ENCODE peak calls at places on chromosomes 2 and 18, in six cellular contexts. One of them, this sample, is unnamed.

GRCh38 chr2:222052934-222053367 is 245.8 kb downstream of the PAX3 start:
- DNase-seq in Panc1: no peak
- DNase-seq in IMR-90: no peak
- DNase-seq in neuronal stem cell: peak
- DNase-seq in dorsolateral prefrontal cortex: no peak
- DNase-seq in uterus: no peak
- DNase-seq in this sample: no peak

GRCh38 chr18:3119401-3120323 is 100.1 kb downstream of the MYOM1 start:
- DNase-seq in uterus: no peak
- DNase-seq in IMR-90: no peak
- DNase-seq in neuronal stem cell: no peak
- DNase-seq in Panc1: peak
- DNase-seq in dorsolateral prefrontal cortex: no peak
- DNase-seq in this sample: no peak

GRCh38 chr2:203534486-203535077 is 519 bp downstream of the RAPH1 start:
- DNase-seq in neuronal stem cell: no peak
- DNase-seq in Panc1: no peak
- DNase-seq in uterus: no peak
- DNase-seq in dorsolateral prefrontal cortex: no peak
- DNase-seq in IMR-90: no peak
- DNase-seq in this sample: no peak

GRCh38 chr2:9771481-9772017 is 71.7 kb upstream of the TAF1B start:
- DNase-seq in uterus: no peak
- DNase-seq in dorsolateral prefrontal cortex: peak
- DNase-seq in neuronal stem cell: no peak
- DNase-seq in IMR-90: peak
- DNase-seq in Panc1: no peak
- DNase-seq in this sample: no peak

GRCh38 chr2:56318147-56318546 is 134.4 kb downstream of the CCDC85A start:
- DNase-seq in dorsolateral prefrontal cortex: no peak
- DNase-seq in uterus: no peak
- DNase-seq in neuronal stem cell: no peak
- DNase-seq in Panc1: no peak
- DNase-seq in IMR-90: no peak
- DNase-seq in this sample: no peak

GRCh38 chr2:241935314-241935713 is 65.8 kb downstream of the RTP5 start:
- DNase-seq in uterus: no peak
- DNase-seq in neuronal stem cell: no peak
- DNase-seq in dorsolateral prefrontal cortex: no peak
- DNase-seq in IMR-90: peak
- DNase-seq in Panc1: no peak
- DNase-seq in this sample: no peak

GRCh38 chr2:177763532-177764265 is 308.9 kb downstream of the PDE11A start:
- DNase-seq in IMR-90: peak
- DNase-seq in Panc1: peak
- DNase-seq in dorsolateral prefrontal cortex: peak
- DNase-seq in neuronal stem cell: peak
- DNase-seq in uterus: peak
- DNase-seq in this sample: peak

GRCh38 chr18:57806891-57807280 is 3.8 kb upstream of the ATP8B1 start:
- DNase-seq in dorsolateral prefrontal cortex: no peak
- DNase-seq in neuronal stem cell: no peak
- DNase-seq in uterus: no peak
- DNase-seq in IMR-90: peak
- DNase-seq in Panc1: no peak
- DNase-seq in this sample: no peak

GRCh38 chr18:30403278-30403677 is 639.3 kb downstream of the DSC3 start:
- DNase-seq in uterus: no peak
- DNase-seq in Panc1: no peak
- DNase-seq in IMR-90: no peak
- DNase-seq in neuronal stem cell: no peak
- DNase-seq in dorsolateral prefrontal cortex: no peak
- DNase-seq in this sample: no peak

GRCh38 chr2:236673126-236673822 is 103.6 kb downstream of the ACKR3 start:
- DNase-seq in Panc1: no peak
- DNase-seq in dorsolateral prefrontal cortex: no peak
- DNase-seq in IMR-90: no peak
- DNase-seq in uterus: no peak
- DNase-seq in neuronal stem cell: no peak
- DNase-seq in this sample: no peak

GRCh38 chr2:229348135-229348534 is 77.0 kb upstream of the PID1 start:
- DNase-seq in dorsolateral prefrontal cortex: no peak
- DNase-seq in uterus: no peak
- DNase-seq in IMR-90: no peak
- DNase-seq in neuronal stem cell: no peak
- DNase-seq in Panc1: no peak
- DNase-seq in this sample: no peak

GRCh38 chr18:76382265-76382664 is 112.8 kb downstream of the ZNF516 start:
- DNase-seq in neuronal stem cell: no peak
- DNase-seq in IMR-90: peak
- DNase-seq in Panc1: no peak
- DNase-seq in dorsolateral prefrontal cortex: no peak
- DNase-seq in uterus: peak
- DNase-seq in this sample: no peak

GRCh38 chr2:239040152-239040761 is 192.4 kb downstream of the TWIST2 start:
- DNase-seq in Panc1: no peak
- DNase-seq in dorsolateral prefrontal cortex: peak
- DNase-seq in neuronal stem cell: no peak
- DNase-seq in uterus: no peak
- DNase-seq in IMR-90: no peak
- DNase-seq in this sample: no peak

GRCh38 chr2:168816369-168816768 is 13.9 kb downstream of the NOSTRIN start:
- DNase-seq in dorsolateral prefrontal cortex: no peak
- DNase-seq in neuronal stem cell: no peak
- DNase-seq in Panc1: no peak
- DNase-seq in IMR-90: peak
- DNase-seq in uterus: no peak
- DNase-seq in this sample: no peak

GRCh38 chr2:205613970-205614559 is 68.2 kb upstream of the NRP2 start:
- DNase-seq in dorsolateral prefrontal cortex: no peak
- DNase-seq in IMR-90: no peak
- DNase-seq in Panc1: no peak
- DNase-seq in uterus: no peak
- DNase-seq in neuronal stem cell: no peak
- DNase-seq in this sample: no peak

GRCh38 chr2:71850306-71850801 is 297.3 kb downstream of the CYP26B1 start:
- DNase-seq in Panc1: no peak
- DNase-seq in uterus: no peak
- DNase-seq in dorsolateral prefrontal cortex: no peak
- DNase-seq in neuronal stem cell: no peak
- DNase-seq in IMR-90: no peak
- DNase-seq in this sample: no peak

GRCh38 chr2:174820361-174820760 is 56.1 kb upstream of the CHRNA1 start:
- DNase-seq in uterus: no peak
- DNase-seq in neuronal stem cell: no peak
- DNase-seq in IMR-90: no peak
- DNase-seq in dorsolateral prefrontal cortex: no peak
- DNase-seq in Panc1: no peak
- DNase-seq in this sample: no peak

GRCh38 chr2:70641263-70641784 is 87.7 kb upstream of the TGFA start:
- DNase-seq in uterus: no peak
- DNase-seq in dorsolateral prefrontal cortex: no peak
- DNase-seq in IMR-90: peak
- DNase-seq in neuronal stem cell: no peak
- DNase-seq in Panc1: no peak
- DNase-seq in this sample: no peak

GRCh38 chr18:63100626-63100900 is 219.0 kb downstream of the BCL2 start:
- DNase-seq in Panc1: no peak
- DNase-seq in uterus: no peak
- DNase-seq in dorsolateral prefrontal cortex: no peak
- DNase-seq in IMR-90: no peak
- DNase-seq in neuronal stem cell: no peak
- DNase-seq in this sample: no peak

GRCh38 chr2:117980783-117981676 is 32.8 kb downstream of the CCDC93 start:
- DNase-seq in Panc1: no peak
- DNase-seq in dorsolateral prefrontal cortex: no peak
- DNase-seq in neuronal stem cell: no peak
- DNase-seq in IMR-90: peak
- DNase-seq in uterus: no peak
- DNase-seq in this sample: no peak

GRCh38 chr2:240200230-240201051 is 60.0 kb upstream of the OTOS start:
- DNase-seq in dorsolateral prefrontal cortex: no peak
- DNase-seq in uterus: no peak
- DNase-seq in Panc1: no peak
- DNase-seq in neuronal stem cell: no peak
- DNase-seq in IMR-90: peak
- DNase-seq in this sample: no peak

GRCh38 chr2:199471443-199472057 is 13.8 kb upstream of the SATB2 start:
- DNase-seq in IMR-90: peak
- DNase-seq in neuronal stem cell: peak
- DNase-seq in Panc1: no peak
- DNase-seq in uterus: peak
- DNase-seq in dorsolateral prefrontal cortex: peak
- DNase-seq in this sample: no peak

GRCh38 chr2:199480966-199481365 is 23.2 kb upstream of the SATB2 start:
- DNase-seq in dorsolateral prefrontal cortex: no peak
- DNase-seq in IMR-90: no peak
- DNase-seq in Panc1: no peak
- DNase-seq in neuronal stem cell: no peak
- DNase-seq in uterus: no peak
- DNase-seq in this sample: no peak

DNA sequence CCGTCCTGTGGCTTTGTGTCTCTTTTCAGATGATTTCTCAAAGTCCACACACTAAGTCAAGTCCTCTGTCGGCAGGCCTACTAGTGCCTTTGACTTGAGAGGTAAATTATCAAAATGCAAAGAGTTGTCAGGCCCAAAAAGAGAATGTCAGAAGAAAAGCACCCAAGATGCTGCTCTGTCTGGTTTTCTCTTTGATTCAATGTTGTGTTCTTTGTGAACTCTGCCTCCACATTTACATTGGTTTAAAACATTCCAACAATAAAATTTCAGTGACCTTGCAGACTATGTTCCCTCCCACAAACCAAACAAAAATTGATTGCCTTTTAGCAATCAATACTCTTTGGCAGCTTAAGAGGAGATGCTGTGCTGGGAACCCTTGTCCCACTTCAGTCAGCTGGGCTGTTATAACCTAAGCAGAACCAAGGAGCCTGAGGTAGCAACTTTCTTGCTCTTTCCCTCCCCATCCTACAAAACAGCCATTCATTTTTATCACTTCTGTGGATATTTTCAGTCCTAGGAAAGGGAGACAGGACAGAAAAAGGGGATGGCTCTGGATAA is 19.6 kb upstream of the SATB2 start:
- DNase-seq in Panc1: no peak
- DNase-seq in uterus: no peak
- DNase-seq in neuronal stem cell: no peak
- DNase-seq in dorsolateral prefrontal cortex: no peak
- DNase-seq in IMR-90: no peak
- DNase-seq in this sample: no peak
- H3K27ac ChIP-seq in Panc1: no peak
- H3K27ac ChIP-seq in uterus: no peak
- H3K27ac ChIP-seq in neuronal stem cell: no peak
- H3K27ac ChIP-seq in dorsolateral prefrontal cortex: no peak
- H3K27ac ChIP-seq in IMR-90: no peak
- H3K27ac ChIP-seq in this sample: no peak

GRCh38 chr2:179104736-179105135 is 54.8 kb upstream of the CCDC141 start:
- DNase-seq in neuronal stem cell: no peak
- DNase-seq in dorsolateral prefrontal cortex: no peak
- DNase-seq in uterus: no peak
- DNase-seq in IMR-90: peak
- DNase-seq in Panc1: peak
- DNase-seq in this sample: no peak

GRCh38 chr2:179107737-179108136 is 57.8 kb upstream of the CCDC141 start:
- DNase-seq in Panc1: no peak
- DNase-seq in IMR-90: peak
- DNase-seq in dorsolateral prefrontal cortex: no peak
- DNase-seq in neuronal stem cell: no peak
- DNase-seq in uterus: no peak
- DNase-seq in this sample: no peak

GRCh38 chr2:179107179-179107541 is 57.2 kb upstream of the CCDC141 start:
- DNase-seq in dorsolateral prefrontal cortex: no peak
- DNase-seq in neuronal stem cell: no peak
- DNase-seq in uterus: no peak
- DNase-seq in IMR-90: no peak
- DNase-seq in Panc1: no peak
- DNase-seq in this sample: no peak

GRCh38 chr2:179106342-179107178 is 56.6 kb upstream of the CCDC141 start:
- DNase-seq in dorsolateral prefrontal cortex: peak
- DNase-seq in uterus: no peak
- DNase-seq in IMR-90: peak
- DNase-seq in Panc1: peak
- DNase-seq in neuronal stem cell: no peak
- DNase-seq in this sample: no peak
- H3K27ac ChIP-seq in dorsolateral prefrontal cortex: no peak
- H3K27ac ChIP-seq in uterus: peak
- H3K27ac ChIP-seq in IMR-90: no peak
- H3K27ac ChIP-seq in Panc1: no peak
- H3K27ac ChIP-seq in neuronal stem cell: no peak
- H3K27ac ChIP-seq in this sample: peak

GRCh38 chr18:22169011-22169888 is at the start of gene GATA6:
- DNase-seq in uterus: peak
- DNase-seq in neuronal stem cell: peak
- DNase-seq in dorsolateral prefrontal cortex: no peak
- DNase-seq in IMR-90: peak
- DNase-seq in Panc1: peak
- DNase-seq in this sample: no peak

GRCh38 chr18:22169889-22170420 is 566 bp downstream of the GATA6 start:
- DNase-seq in dorsolateral prefrontal cortex: no peak
- DNase-seq in uterus: peak
- DNase-seq in IMR-90: peak
- DNase-seq in Panc1: no peak
- DNase-seq in neuronal stem cell: no peak
- DNase-seq in this sample: no peak

GRCh38 chr18:22167091-22167470 is 2.3 kb upstream of the GATA6 start:
- DNase-seq in neuronal stem cell: no peak
- DNase-seq in Panc1: no peak
- DNase-seq in IMR-90: no peak
- DNase-seq in dorsolateral prefrontal cortex: no peak
- DNase-seq in uterus: peak
- DNase-seq in this sample: no peak

GRCh38 chr18:22167471-22168151 is 1.8 kb upstream of the GATA6 start:
- DNase-seq in dorsolateral prefrontal cortex: no peak
- DNase-seq in uterus: peak
- DNase-seq in Panc1: no peak
- DNase-seq in neuronal stem cell: peak
- DNase-seq in IMR-90: no peak
- DNase-seq in this sample: no peak

GRCh38 chr18:22168360-22168921 is 948 bp upstream of the GATA6 start:
- DNase-seq in dorsolateral prefrontal cortex: no peak
- DNase-seq in uterus: peak
- DNase-seq in IMR-90: no peak
- DNase-seq in Panc1: no peak
- DNase-seq in neuronal stem cell: no peak
- DNase-seq in this sample: no peak
- H3K27ac ChIP-seq in dorsolateral prefrontal cortex: no peak
- H3K27ac ChIP-seq in uterus: peak
- H3K27ac ChIP-seq in IMR-90: no peak
- H3K27ac ChIP-seq in Panc1: no peak
- H3K27ac ChIP-seq in neuronal stem cell: no peak
- H3K27ac ChIP-seq in this sample: no peak

DNA sequence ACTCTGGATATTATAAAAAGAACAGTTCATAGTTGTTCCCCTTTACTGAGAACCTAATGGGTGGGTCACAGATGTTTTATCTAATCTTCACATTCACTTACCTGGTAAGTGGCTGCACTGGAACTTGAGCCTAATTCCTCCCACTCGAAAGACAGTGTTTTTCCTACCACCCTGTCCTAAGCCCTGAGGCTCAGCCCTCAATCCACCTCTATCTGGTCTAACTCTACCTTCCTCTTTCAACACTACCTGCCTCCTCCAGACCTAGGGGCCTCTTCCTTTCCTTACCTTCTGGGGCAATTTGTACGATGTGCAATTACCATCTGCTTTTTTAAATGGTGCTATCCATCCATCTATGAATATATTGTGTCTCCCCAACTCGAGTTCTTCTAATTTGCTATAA is 9.7 kb upstream of the KIF3C start:
- DNase-seq in uterus: no peak
- DNase-seq in neuronal stem cell: no peak
- DNase-seq in IMR-90: no peak
- DNase-seq in Panc1: no peak
- DNase-seq in dorsolateral prefrontal cortex: no peak
- DNase-seq in this sample: no peak
- H3K27ac ChIP-seq in uterus: no peak
- H3K27ac ChIP-seq in neuronal stem cell: no peak
- H3K27ac ChIP-seq in IMR-90: no peak
- H3K27ac ChIP-seq in Panc1: peak
- H3K27ac ChIP-seq in dorsolateral prefrontal cortex: no peak
- H3K27ac ChIP-seq in this sample: no peak

This sample was measured in substantia nigra.